ENCODE peak calls at places on chromosomes 6 and 20, in nine cellular contexts. One of them, this sample, is unnamed.

GRCh38 chr6:23559587-23560343 is 566.2 kb upstream of the NRSN1 start:
- DNase-seq in Caco-2: no peak
- DNase-seq in mucosa of descending colon: peak; percentile 36
- DNase-seq in cardiac fibroblast: no peak
- DNase-seq in astrocyte: no peak
- DNase-seq in astrocyte of the cerebellum: no peak
- DNase-seq in dorsolateral prefrontal cortex: no peak
- DNase-seq in breast epithelium: no peak
- DNase-seq in CD8-positive, alpha-beta T cell: no peak
- DNase-seq in this sample: no peak

GRCh38 chr6:130324657-130325056 is 41.2 kb upstream of the TMEM200A start:
- DNase-seq in Caco-2: no peak
- DNase-seq in mucosa of descending colon: no peak
- DNase-seq in cardiac fibroblast: peak; percentile 55
- DNase-seq in astrocyte: peak; percentile 83
- DNase-seq in astrocyte of the cerebellum: peak; percentile 58
- DNase-seq in dorsolateral prefrontal cortex: no peak
- DNase-seq in breast epithelium: no peak
- DNase-seq in CD8-positive, alpha-beta T cell: no peak
- DNase-seq in this sample: peak; percentile 65

GRCh38 chr20:51636123-51636522 is 93.6 kb upstream of the NFATC2 start:
- DNase-seq in Caco-2: no peak
- DNase-seq in mucosa of descending colon: no peak
- DNase-seq in cardiac fibroblast: no peak
- DNase-seq in astrocyte: peak; percentile 71
- DNase-seq in astrocyte of the cerebellum: no peak
- DNase-seq in dorsolateral prefrontal cortex: peak; percentile 46
- DNase-seq in breast epithelium: no peak
- DNase-seq in CD8-positive, alpha-beta T cell: no peak
- DNase-seq in this sample: no peak

GRCh38 chr6:75524322-75524972 is 30.8 kb upstream of the FILIP1 start:
- DNase-seq in Caco-2: peak; percentile 68
- DNase-seq in mucosa of descending colon: no peak
- DNase-seq in cardiac fibroblast: peak; percentile 73
- DNase-seq in astrocyte: peak; percentile 96
- DNase-seq in astrocyte of the cerebellum: peak; percentile 94
- DNase-seq in dorsolateral prefrontal cortex: no peak
- DNase-seq in breast epithelium: no peak
- DNase-seq in CD8-positive, alpha-beta T cell: no peak
- DNase-seq in this sample: peak; percentile 83

GRCh38 chr20:46406986-46407670 is 713 bp upstream of the ELMO2 start:
- DNase-seq in Caco-2: no peak
- DNase-seq in mucosa of descending colon: peak; percentile 90
- DNase-seq in cardiac fibroblast: peak; percentile 11
- DNase-seq in astrocyte: peak; percentile 16
- DNase-seq in astrocyte of the cerebellum: no peak
- DNase-seq in dorsolateral prefrontal cortex: peak; percentile 92
- DNase-seq in breast epithelium: peak; percentile 84
- DNase-seq in CD8-positive, alpha-beta T cell: peak; percentile 71
- DNase-seq in this sample: peak; percentile 26

GRCh38 chr20:46951840-46952497 is 57.3 kb downstream of the EYA2 start:
- DNase-seq in Caco-2: no peak
- DNase-seq in mucosa of descending colon: no peak
- DNase-seq in cardiac fibroblast: no peak
- DNase-seq in astrocyte: no peak
- DNase-seq in astrocyte of the cerebellum: no peak
- DNase-seq in dorsolateral prefrontal cortex: no peak
- DNase-seq in breast epithelium: no peak
- DNase-seq in CD8-positive, alpha-beta T cell: no peak
- DNase-seq in this sample: no peak

GRCh38 chr6:54801669-54802068 is 44.9 kb upstream of the FAM83B start:
- DNase-seq in Caco-2: no peak
- DNase-seq in mucosa of descending colon: no peak
- DNase-seq in cardiac fibroblast: peak; percentile 26
- DNase-seq in astrocyte: peak; percentile 86
- DNase-seq in astrocyte of the cerebellum: peak; percentile 66
- DNase-seq in dorsolateral prefrontal cortex: no peak
- DNase-seq in breast epithelium: no peak
- DNase-seq in CD8-positive, alpha-beta T cell: no peak
- DNase-seq in this sample: peak; percentile 79

GRCh38 chr6:3987072-3987471 is 91.9 kb downstream of the FAM217A start:
- DNase-seq in Caco-2: no peak
- DNase-seq in mucosa of descending colon: no peak
- DNase-seq in cardiac fibroblast: peak; percentile 85
- DNase-seq in astrocyte: peak; percentile 39
- DNase-seq in astrocyte of the cerebellum: no peak
- DNase-seq in dorsolateral prefrontal cortex: no peak
- DNase-seq in breast epithelium: no peak
- DNase-seq in CD8-positive, alpha-beta T cell: no peak
- DNase-seq in this sample: peak; percentile 36

GRCh38 chr6:47278545-47278944 is 31.2 kb downstream of the TNFRSF21 start:
- DNase-seq in Caco-2: peak; percentile 75
- DNase-seq in mucosa of descending colon: no peak
- DNase-seq in cardiac fibroblast: peak; percentile 72
- DNase-seq in astrocyte: no peak
- DNase-seq in astrocyte of the cerebellum: no peak
- DNase-seq in dorsolateral prefrontal cortex: no peak
- DNase-seq in breast epithelium: no peak
- DNase-seq in CD8-positive, alpha-beta T cell: no peak
- DNase-seq in this sample: peak; percentile 51

GRCh38 chr6:41073968-41074691 is 1.4 kb downstream of the NFYA start:
- DNase-seq in Caco-2: no peak
- DNase-seq in mucosa of descending colon: no peak
- DNase-seq in cardiac fibroblast: peak; percentile 34
- DNase-seq in astrocyte: peak; percentile 35
- DNase-seq in astrocyte of the cerebellum: no peak
- DNase-seq in dorsolateral prefrontal cortex: no peak
- DNase-seq in breast epithelium: no peak
- DNase-seq in CD8-positive, alpha-beta T cell: no peak
- DNase-seq in this sample: no peak

GRCh38 chr6:121838842-121839241 is 403.4 kb downstream of the GJA1 start:
- DNase-seq in Caco-2: no peak
- DNase-seq in mucosa of descending colon: no peak
- DNase-seq in cardiac fibroblast: peak; percentile 93
- DNase-seq in astrocyte: peak; percentile 90
- DNase-seq in astrocyte of the cerebellum: peak; percentile 86
- DNase-seq in dorsolateral prefrontal cortex: no peak
- DNase-seq in breast epithelium: peak; percentile 29
- DNase-seq in CD8-positive, alpha-beta T cell: no peak
- DNase-seq in this sample: peak; percentile 89

GRCh38 chr6:79570129-79570801 is 33.0 kb upstream of the LCA5 start:
- DNase-seq in Caco-2: peak; percentile 94
- DNase-seq in mucosa of descending colon: no peak
- DNase-seq in cardiac fibroblast: peak; percentile 33
- DNase-seq in astrocyte: peak; percentile 87
- DNase-seq in astrocyte of the cerebellum: peak; percentile 13
- DNase-seq in dorsolateral prefrontal cortex: peak; percentile 70
- DNase-seq in breast epithelium: no peak
- DNase-seq in CD8-positive, alpha-beta T cell: no peak
- DNase-seq in this sample: peak; percentile 46

GRCh38 chr20:24460712-24461111 is 8.7 kb upstream of the SYNDIG1 start:
- DNase-seq in Caco-2: peak; percentile 18
- DNase-seq in mucosa of descending colon: no peak
- DNase-seq in cardiac fibroblast: no peak
- DNase-seq in astrocyte: no peak
- DNase-seq in astrocyte of the cerebellum: no peak
- DNase-seq in dorsolateral prefrontal cortex: no peak
- DNase-seq in breast epithelium: no peak
- DNase-seq in CD8-positive, alpha-beta T cell: no peak
- DNase-seq in this sample: no peak

GRCh38 chr6:107132330-107132954 is 17.1 kb upstream of the BEND3 start:
- DNase-seq in Caco-2: no peak
- DNase-seq in mucosa of descending colon: no peak
- DNase-seq in cardiac fibroblast: peak; percentile 56
- DNase-seq in astrocyte: no peak
- DNase-seq in astrocyte of the cerebellum: no peak
- DNase-seq in dorsolateral prefrontal cortex: no peak
- DNase-seq in breast epithelium: no peak
- DNase-seq in CD8-positive, alpha-beta T cell: no peak
- DNase-seq in this sample: no peak

DNA sequence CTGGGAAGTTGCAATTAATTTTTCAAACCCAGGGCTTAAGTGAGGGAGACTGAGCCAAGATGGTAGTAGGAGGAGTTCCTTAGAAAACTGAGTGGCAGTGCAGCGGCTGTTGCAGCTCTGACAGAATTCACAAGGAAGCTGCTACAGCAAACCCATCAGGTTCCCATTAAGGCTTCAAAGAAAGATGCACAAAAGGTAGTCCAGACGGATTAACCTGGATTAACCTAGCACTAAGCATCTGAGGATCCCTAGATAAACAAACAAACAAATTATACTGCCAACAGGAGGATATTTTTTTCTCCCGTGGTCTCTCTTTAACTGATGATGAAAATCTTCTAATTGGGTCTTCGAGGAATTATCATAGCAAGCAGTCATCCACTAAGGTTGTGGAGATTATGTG is 5.2 kb downstream of the TENT5A start:
- DNase-seq in Caco-2: no peak
- DNase-seq in mucosa of descending colon: no peak
- DNase-seq in cardiac fibroblast: no peak
- DNase-seq in astrocyte: no peak
- DNase-seq in astrocyte of the cerebellum: no peak
- DNase-seq in dorsolateral prefrontal cortex: no peak
- DNase-seq in breast epithelium: no peak
- DNase-seq in CD8-positive, alpha-beta T cell: no peak
- DNase-seq in this sample: no peak
- H3K4me3 ChIP-seq in Caco-2: no peak overlapping the region
- H3K4me3 ChIP-seq in mucosa of descending colon: no peak overlapping the region
- H3K4me3 ChIP-seq in cardiac fibroblast: no peak overlapping the region
- H3K4me3 ChIP-seq in astrocyte: no peak overlapping the region
- H3K4me3 ChIP-seq in astrocyte of the cerebellum: no peak overlapping the region
- H3K4me3 ChIP-seq in dorsolateral prefrontal cortex: no peak overlapping the region
- H3K4me3 ChIP-seq in breast epithelium: peak overlapping the region; percentile 1
- H3K4me3 ChIP-seq in CD8-positive, alpha-beta T cell: no peak overlapping the region
- H3K4me3 ChIP-seq in this sample: no peak overlapping the region

GRCh38 chr6:56693246-56693607 is 50.5 kb upstream of the DST start:
- DNase-seq in Caco-2: peak; percentile 50
- DNase-seq in mucosa of descending colon: peak; percentile 89
- DNase-seq in cardiac fibroblast: peak; percentile 88
- DNase-seq in astrocyte: peak; percentile 93
- DNase-seq in astrocyte of the cerebellum: peak; percentile 81
- DNase-seq in dorsolateral prefrontal cortex: peak; percentile 69
- DNase-seq in breast epithelium: peak; percentile 93
- DNase-seq in CD8-positive, alpha-beta T cell: no peak
- DNase-seq in this sample: peak; percentile 91

GRCh38 chr6:56690519-56691200 is 48.0 kb upstream of the DST start:
- DNase-seq in Caco-2: no peak
- DNase-seq in mucosa of descending colon: no peak
- DNase-seq in cardiac fibroblast: peak; percentile 78
- DNase-seq in astrocyte: peak; percentile 86
- DNase-seq in astrocyte of the cerebellum: peak; percentile 62
- DNase-seq in dorsolateral prefrontal cortex: no peak
- DNase-seq in breast epithelium: no peak
- DNase-seq in CD8-positive, alpha-beta T cell: no peak
- DNase-seq in this sample: no peak

GRCh38 chr6:56689663-56690062 is 47.0 kb upstream of the DST start:
- DNase-seq in Caco-2: no peak
- DNase-seq in mucosa of descending colon: no peak
- DNase-seq in cardiac fibroblast: no peak
- DNase-seq in astrocyte: no peak
- DNase-seq in astrocyte of the cerebellum: no peak
- DNase-seq in dorsolateral prefrontal cortex: no peak
- DNase-seq in breast epithelium: no peak
- DNase-seq in CD8-positive, alpha-beta T cell: no peak
- DNase-seq in this sample: no peak

GRCh38 chr6:56692586-56693245 is 50.0 kb upstream of the DST start:
- DNase-seq in Caco-2: no peak
- DNase-seq in mucosa of descending colon: no peak
- DNase-seq in cardiac fibroblast: peak; percentile 91
- DNase-seq in astrocyte: peak; percentile 44
- DNase-seq in astrocyte of the cerebellum: no peak
- DNase-seq in dorsolateral prefrontal cortex: no peak
- DNase-seq in breast epithelium: no peak
- DNase-seq in CD8-positive, alpha-beta T cell: no peak
- DNase-seq in this sample: peak; percentile 74

DNA sequence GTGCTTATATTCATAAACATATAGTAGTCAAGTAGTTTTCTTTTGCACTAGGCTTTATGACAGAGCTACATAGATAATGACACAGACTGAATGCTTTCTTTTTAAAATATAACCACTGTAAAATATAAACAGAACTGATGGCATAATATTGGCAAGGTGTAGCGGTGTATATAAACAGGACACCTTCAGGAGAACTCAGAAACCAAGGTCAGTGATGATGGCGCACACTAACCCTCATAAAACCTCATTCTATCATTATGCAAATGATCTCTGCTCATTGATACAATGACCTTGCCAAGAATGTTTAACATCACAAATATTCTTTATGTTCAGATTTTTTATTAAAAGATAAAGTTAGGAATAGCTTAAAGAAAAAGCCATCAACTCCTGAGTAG is 48.5 kb upstream of the DST start:
- DNase-seq in Caco-2: no peak
- DNase-seq in mucosa of descending colon: no peak
- DNase-seq in cardiac fibroblast: no peak
- DNase-seq in astrocyte: peak; percentile 12
- DNase-seq in astrocyte of the cerebellum: no peak
- DNase-seq in dorsolateral prefrontal cortex: no peak
- DNase-seq in breast epithelium: no peak
- DNase-seq in CD8-positive, alpha-beta T cell: no peak
- DNase-seq in this sample: no peak
- H3K4me3 ChIP-seq in Caco-2: peak overlapping the region; percentile 10
- H3K4me3 ChIP-seq in mucosa of descending colon: no peak overlapping the region
- H3K4me3 ChIP-seq in cardiac fibroblast: peak overlapping the region; percentile 39
- H3K4me3 ChIP-seq in astrocyte: no peak overlapping the region
- H3K4me3 ChIP-seq in astrocyte of the cerebellum: no peak overlapping the region
- H3K4me3 ChIP-seq in dorsolateral prefrontal cortex: peak overlapping the region; percentile 64
- H3K4me3 ChIP-seq in breast epithelium: peak overlapping the region; percentile 61
- H3K4me3 ChIP-seq in CD8-positive, alpha-beta T cell: no peak overlapping the region
- H3K4me3 ChIP-seq in this sample: peak overlapping the region; percentile 44

DNA sequence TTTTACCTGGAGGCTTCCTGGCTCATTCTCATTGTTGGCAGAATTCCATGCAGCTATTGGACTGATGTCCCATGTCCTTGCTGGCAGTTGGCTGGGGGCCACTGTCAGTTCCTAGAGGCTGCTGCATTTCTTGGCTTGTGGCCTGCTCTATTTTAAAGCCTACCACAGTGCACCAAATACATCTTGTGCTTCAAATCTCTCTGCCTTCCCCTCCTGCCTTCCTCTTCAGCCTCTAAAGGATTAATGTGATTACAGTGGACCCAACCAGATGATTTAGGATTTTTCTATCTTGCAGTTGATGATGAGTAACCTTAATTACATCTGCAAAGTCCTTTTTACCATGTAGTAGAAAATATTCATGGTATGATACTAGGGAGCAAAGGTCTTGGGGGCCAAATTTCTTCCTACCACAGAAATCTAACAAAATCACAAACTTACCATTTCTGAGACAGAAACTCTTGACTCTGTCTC is 81.9 kb downstream of the FIG4 start:
- DNase-seq in Caco-2: no peak
- DNase-seq in mucosa of descending colon: no peak
- DNase-seq in cardiac fibroblast: no peak
- DNase-seq in astrocyte: peak; percentile 77
- DNase-seq in astrocyte of the cerebellum: no peak
- DNase-seq in dorsolateral prefrontal cortex: no peak
- DNase-seq in breast epithelium: peak; percentile 21
- DNase-seq in CD8-positive, alpha-beta T cell: no peak
- DNase-seq in this sample: peak; percentile 27
- H3K4me3 ChIP-seq in Caco-2: no peak overlapping the region
- H3K4me3 ChIP-seq in mucosa of descending colon: no peak overlapping the region
- H3K4me3 ChIP-seq in cardiac fibroblast: no peak overlapping the region
- H3K4me3 ChIP-seq in astrocyte: no peak overlapping the region
- H3K4me3 ChIP-seq in astrocyte of the cerebellum: no peak overlapping the region
- H3K4me3 ChIP-seq in dorsolateral prefrontal cortex: no peak overlapping the region
- H3K4me3 ChIP-seq in breast epithelium: no peak overlapping the region
- H3K4me3 ChIP-seq in CD8-positive, alpha-beta T cell: no peak overlapping the region
- H3K4me3 ChIP-seq in this sample: no peak overlapping the region

GRCh38 chr20:52708137-52708536 is 264.0 kb upstream of the TSHZ2 start:
- DNase-seq in Caco-2: no peak
- DNase-seq in mucosa of descending colon: no peak
- DNase-seq in cardiac fibroblast: no peak
- DNase-seq in astrocyte: no peak
- DNase-seq in astrocyte of the cerebellum: no peak
- DNase-seq in dorsolateral prefrontal cortex: no peak
- DNase-seq in breast epithelium: no peak
- DNase-seq in CD8-positive, alpha-beta T cell: no peak
- DNase-seq in this sample: no peak
- H3K4me3 ChIP-seq in Caco-2: no peak overlapping the region
- H3K4me3 ChIP-seq in mucosa of descending colon: no peak overlapping the region
- H3K4me3 ChIP-seq in cardiac fibroblast: no peak overlapping the region
- H3K4me3 ChIP-seq in astrocyte: no peak overlapping the region
- H3K4me3 ChIP-seq in astrocyte of the cerebellum: no peak overlapping the region
- H3K4me3 ChIP-seq in dorsolateral prefrontal cortex: no peak overlapping the region
- H3K4me3 ChIP-seq in breast epithelium: no peak overlapping the region
- H3K4me3 ChIP-seq in CD8-positive, alpha-beta T cell: no peak overlapping the region
- H3K4me3 ChIP-seq in this sample: no peak overlapping the region